ENCODE peak calls at places on chromosomes 7 and 10, in seven cellular contexts. One of them, this sample, is unnamed.

GRCh38 chr7:40483630-40484029 is 348.8 kb downstream of the SUGCT start:
- DNase-seq in body of pancreas: no peak
- DNase-seq in aorta: no peak
- DNase-seq in IMR-90: no peak
- DNase-seq in lower lobe of right lung: no peak
- DNase-seq in uterus: no peak
- DNase-seq in bronchial epithelial cell: no peak
- DNase-seq in this sample: peak; percentile 14

GRCh38 chr10:29757551-29758297 is 123.0 kb upstream of the SVIL start:
- DNase-seq in bronchial epithelial cell: peak; percentile 92
- DNase-seq in body of pancreas: peak; percentile 39
- DNase-seq in lower lobe of right lung: no peak
- DNase-seq in aorta: no peak
- DNase-seq in IMR-90: peak; percentile 68
- DNase-seq in uterus: no peak
- DNase-seq in this sample: peak; percentile 39

GRCh38 chr10:100519321-100520051 is at the start of gene SEC31B:
- DNase-seq in bronchial epithelial cell: no peak
- DNase-seq in body of pancreas: peak; percentile 36
- DNase-seq in lower lobe of right lung: peak; percentile 52
- DNase-seq in aorta: peak; percentile 80
- DNase-seq in uterus: no peak
- DNase-seq in IMR-90: no peak
- DNase-seq in this sample: no peak

GRCh38 chr10:87752571-87752970 is 65.5 kb downstream of the ATAD1 start:
- DNase-seq in body of pancreas: no peak
- DNase-seq in bronchial epithelial cell: peak; percentile 89
- DNase-seq in lower lobe of right lung: no peak
- DNase-seq in aorta: no peak
- DNase-seq in IMR-90: peak; percentile 80
- DNase-seq in uterus: no peak
- DNase-seq in this sample: peak; percentile 78

GRCh38 chr7:21193895-21194294 is 234.0 kb upstream of the SP4 start:
- DNase-seq in lower lobe of right lung: no peak
- DNase-seq in body of pancreas: no peak
- DNase-seq in aorta: no peak
- DNase-seq in IMR-90: no peak
- DNase-seq in uterus: no peak
- DNase-seq in bronchial epithelial cell: no peak
- DNase-seq in this sample: no peak

GRCh38 chr7:66790725-66791124 is 50.2 kb downstream of the RABGEF1 start:
- DNase-seq in bronchial epithelial cell: no peak
- DNase-seq in IMR-90: no peak
- DNase-seq in uterus: no peak
- DNase-seq in lower lobe of right lung: no peak
- DNase-seq in aorta: no peak
- DNase-seq in body of pancreas: no peak
- DNase-seq in this sample: no peak

GRCh38 chr7:113891828-113892227 is 27.0 kb downstream of the PPP1R3A start:
- DNase-seq in bronchial epithelial cell: peak; percentile 97
- DNase-seq in IMR-90: peak; percentile 56
- DNase-seq in uterus: no peak
- DNase-seq in body of pancreas: no peak
- DNase-seq in lower lobe of right lung: no peak
- DNase-seq in aorta: no peak
- DNase-seq in this sample: peak; percentile 67

GRCh38 chr7:74009719-74010118 is 18.3 kb upstream of the ELN start:
- DNase-seq in uterus: no peak
- DNase-seq in body of pancreas: no peak
- DNase-seq in lower lobe of right lung: no peak
- DNase-seq in bronchial epithelial cell: no peak
- DNase-seq in IMR-90: no peak
- DNase-seq in aorta: no peak
- DNase-seq in this sample: no peak

GRCh38 chr7:3260425-3260762 is 40.7 kb upstream of the SDK1 start:
- DNase-seq in aorta: no peak
- DNase-seq in uterus: peak; percentile 22
- DNase-seq in bronchial epithelial cell: no peak
- DNase-seq in lower lobe of right lung: no peak
- DNase-seq in IMR-90: peak; percentile 41
- DNase-seq in body of pancreas: no peak
- DNase-seq in this sample: peak; percentile 79

GRCh38 chr7:73520673-73521635 is 1.1 kb downstream of the BAZ1B start:
- DNase-seq in aorta: no peak
- DNase-seq in IMR-90: peak; percentile 30
- DNase-seq in bronchial epithelial cell: peak; percentile 22
- DNase-seq in uterus: no peak
- DNase-seq in body of pancreas: no peak
- DNase-seq in lower lobe of right lung: peak; percentile 42
- DNase-seq in this sample: peak; percentile 21

GRCh38 chr10:125057158-125058001 is 103.0 kb downstream of the CTBP2 start:
- DNase-seq in aorta: peak; percentile 81
- DNase-seq in uterus: peak; percentile 85
- DNase-seq in body of pancreas: no peak
- DNase-seq in lower lobe of right lung: no peak
- DNase-seq in bronchial epithelial cell: peak; percentile 33
- DNase-seq in IMR-90: peak; percentile 99
- DNase-seq in this sample: peak; percentile 94

GRCh38 chr10:5813341-5814109 is at the start of gene GDI2:
- DNase-seq in IMR-90: peak; percentile 95
- DNase-seq in bronchial epithelial cell: peak; percentile 85
- DNase-seq in uterus: peak; percentile 97
- DNase-seq in body of pancreas: peak; percentile 96
- DNase-seq in lower lobe of right lung: peak; percentile 96
- DNase-seq in aorta: peak; percentile 98
- DNase-seq in this sample: peak; percentile 93

GRCh38 chr7:6273380-6273837 is 985 bp upstream of the CYTH3 start:
- DNase-seq in bronchial epithelial cell: no peak
- DNase-seq in uterus: peak; percentile 40
- DNase-seq in aorta: peak; percentile 35
- DNase-seq in lower lobe of right lung: no peak
- DNase-seq in body of pancreas: peak; percentile 53
- DNase-seq in IMR-90: no peak
- DNase-seq in this sample: no peak

GRCh38 chr7:41889472-41889871 is 186.6 kb upstream of the INHBA start:
- DNase-seq in IMR-90: no peak
- DNase-seq in lower lobe of right lung: no peak
- DNase-seq in aorta: no peak
- DNase-seq in body of pancreas: no peak
- DNase-seq in bronchial epithelial cell: no peak
- DNase-seq in uterus: no peak
- DNase-seq in this sample: no peak

GRCh38 chr10:125687507-125688185 is 4.7 kb upstream of the TEX36 start:
- DNase-seq in lower lobe of right lung: no peak
- DNase-seq in body of pancreas: no peak
- DNase-seq in bronchial epithelial cell: peak; percentile 88
- DNase-seq in uterus: no peak
- DNase-seq in IMR-90: no peak
- DNase-seq in aorta: no peak
- DNase-seq in this sample: no peak

GRCh38 chr7:101564778-101565211 is 64.3 kb downstream of the MYL10 start:
- DNase-seq in uterus: no peak
- DNase-seq in aorta: no peak
- DNase-seq in IMR-90: no peak
- DNase-seq in lower lobe of right lung: no peak
- DNase-seq in bronchial epithelial cell: peak; percentile 33
- DNase-seq in body of pancreas: no peak
- DNase-seq in this sample: no peak

GRCh38 chr10:121753726-121754476 is 155.7 kb upstream of the FGFR2 start:
- DNase-seq in lower lobe of right lung: no peak
- DNase-seq in body of pancreas: no peak
- DNase-seq in uterus: no peak
- DNase-seq in IMR-90: peak; percentile 87
- DNase-seq in bronchial epithelial cell: peak; percentile 98
- DNase-seq in aorta: no peak
- DNase-seq in this sample: peak; percentile 67

GRCh38 chr7:38257350-38257677 is 16.1 kb downstream of the TARP start:
- DNase-seq in IMR-90: no peak
- DNase-seq in uterus: no peak
- DNase-seq in aorta: no peak
- DNase-seq in bronchial epithelial cell: no peak
- DNase-seq in body of pancreas: no peak
- DNase-seq in lower lobe of right lung: no peak
- DNase-seq in this sample: no peak

GRCh38 chr10:21694646-21695045 is 160.6 kb downstream of the MLLT10 start:
- DNase-seq in aorta: no peak
- DNase-seq in IMR-90: peak; percentile 56
- DNase-seq in uterus: no peak
- DNase-seq in bronchial epithelial cell: no peak
- DNase-seq in body of pancreas: no peak
- DNase-seq in lower lobe of right lung: no peak
- DNase-seq in this sample: peak; percentile 69

GRCh38 chr10:127254276-127254675 is 57.9 kb upstream of the INSYN2A start:
- DNase-seq in bronchial epithelial cell: no peak
- DNase-seq in IMR-90: no peak
- DNase-seq in body of pancreas: no peak
- DNase-seq in lower lobe of right lung: no peak
- DNase-seq in uterus: no peak
- DNase-seq in aorta: no peak
- DNase-seq in this sample: no peak

GRCh38 chr10:80870282-80870681 is 332.6 kb downstream of the SH2D4B start:
- DNase-seq in bronchial epithelial cell: no peak
- DNase-seq in lower lobe of right lung: no peak
- DNase-seq in body of pancreas: no peak
- DNase-seq in IMR-90: no peak
- DNase-seq in aorta: no peak
- DNase-seq in uterus: no peak
- DNase-seq in this sample: no peak

GRCh38 chr7:155227788-155228458 is 69.8 kb upstream of the INSIG1 start:
- DNase-seq in bronchial epithelial cell: no peak
- DNase-seq in aorta: peak; percentile 53
- DNase-seq in IMR-90: no peak
- DNase-seq in lower lobe of right lung: no peak
- DNase-seq in body of pancreas: no peak
- DNase-seq in uterus: no peak
- DNase-seq in this sample: no peak

GRCh38 chr7:50436133-50436802 is 13.9 kb downstream of the FIGNL1 start:
- DNase-seq in aorta: no peak
- DNase-seq in lower lobe of right lung: no peak
- DNase-seq in body of pancreas: no peak
- DNase-seq in IMR-90: peak; percentile 82
- DNase-seq in bronchial epithelial cell: peak; percentile 83
- DNase-seq in uterus: no peak
- DNase-seq in this sample: peak; percentile 74

DNA sequence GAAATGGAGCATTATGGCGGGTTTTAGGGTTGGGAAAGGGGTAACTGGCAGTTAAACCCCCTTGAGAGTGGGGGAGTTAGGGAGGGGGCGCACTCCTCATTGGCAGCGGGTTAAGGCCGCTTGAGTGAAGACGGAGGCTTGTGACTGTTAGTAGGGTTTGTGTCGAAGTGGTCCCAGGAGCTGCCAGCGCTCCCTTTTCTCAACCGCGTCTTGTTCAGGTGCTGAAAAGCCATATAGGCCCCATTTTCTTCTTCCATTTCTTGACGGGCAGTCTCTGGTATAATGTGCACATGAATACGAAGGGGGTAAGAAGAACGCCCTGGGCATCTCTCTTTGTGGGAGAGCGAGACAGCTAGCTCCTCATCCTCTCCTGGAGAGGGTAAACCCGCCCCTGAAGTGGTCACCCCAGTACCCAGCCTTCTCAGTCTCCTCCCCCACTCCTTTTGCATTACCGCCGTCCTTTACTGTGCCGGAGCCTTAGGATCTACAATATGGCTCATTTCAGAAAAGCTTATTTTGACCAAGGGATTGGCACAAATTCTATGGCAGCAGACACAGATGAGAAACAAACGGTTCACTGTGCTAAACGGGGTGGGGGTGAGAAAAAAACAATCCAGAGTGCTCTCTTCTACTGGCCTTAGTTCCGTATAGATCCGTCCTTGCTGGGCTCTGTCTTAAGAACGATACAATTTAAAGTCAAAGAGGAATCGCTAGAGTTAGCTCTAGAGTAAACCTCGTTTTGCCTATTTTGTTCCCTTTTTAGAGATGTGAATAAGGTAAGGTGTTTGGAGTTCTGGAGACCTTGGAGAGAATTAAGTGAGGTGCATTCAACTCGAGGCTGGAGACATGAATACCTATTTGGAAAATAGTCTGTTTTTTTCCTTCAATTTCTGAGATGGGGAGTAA is 973 bp downstream of the KMT2E start:
- DNase-seq in lower lobe of right lung: no peak
- DNase-seq in bronchial epithelial cell: peak; percentile 58
- DNase-seq in body of pancreas: peak; percentile 41
- DNase-seq in IMR-90: peak; percentile 34
- DNase-seq in aorta: no peak
- DNase-seq in uterus: peak; percentile 46
- DNase-seq in this sample: peak; percentile 42
- H3K27me3 ChIP-seq in lower lobe of right lung: no peaks in the 10 kb centered on the region
- H3K27me3 ChIP-seq in bronchial epithelial cell: no peaks in the 10 kb centered on the region
- H3K27me3 ChIP-seq in body of pancreas: no peaks in the 10 kb centered on the region
- H3K27me3 ChIP-seq in IMR-90: no peaks in the 10 kb centered on the region
- H3K27me3 ChIP-seq in aorta: no peaks in the 10 kb centered on the region
- H3K27me3 ChIP-seq in uterus: no peaks in the 10 kb centered on the region
- H3K27me3 ChIP-seq in this sample: no peaks in the 10 kb centered on the region

GRCh38 chr10:43336641-43337318 is 34.7 kb upstream of the FXYD4 start:
- DNase-seq in IMR-90: no peak
- DNase-seq in uterus: no peak
- DNase-seq in aorta: no peak
- DNase-seq in body of pancreas: no peak
- DNase-seq in bronchial epithelial cell: peak; percentile 42
- DNase-seq in lower lobe of right lung: no peak
- DNase-seq in this sample: no peak
- H3K27me3 ChIP-seq in IMR-90: peaks cover 21% of the 10 kb centered on the region
- H3K27me3 ChIP-seq in uterus: no peaks in the 10 kb centered on the region
- H3K27me3 ChIP-seq in aorta: peaks cover 3% of the 10 kb centered on the region
- H3K27me3 ChIP-seq in body of pancreas: no peaks in the 10 kb centered on the region
- H3K27me3 ChIP-seq in bronchial epithelial cell: no peaks in the 10 kb centered on the region
- H3K27me3 ChIP-seq in lower lobe of right lung: no peaks in the 10 kb centered on the region
- H3K27me3 ChIP-seq in this sample: no peaks in the 10 kb centered on the region

GRCh38 chr7:150746931-150747330 is 9.7 kb downstream of the GIMAP5 start:
- DNase-seq in IMR-90: no peak
- DNase-seq in aorta: no peak
- DNase-seq in bronchial epithelial cell: no peak
- DNase-seq in body of pancreas: no peak
- DNase-seq in uterus: no peak
- DNase-seq in lower lobe of right lung: no peak
- DNase-seq in this sample: no peak
- H3K27me3 ChIP-seq in IMR-90: no peaks in the 10 kb centered on the region
- H3K27me3 ChIP-seq in aorta: no peaks in the 10 kb centered on the region
- H3K27me3 ChIP-seq in bronchial epithelial cell: no peaks in the 10 kb centered on the region
- H3K27me3 ChIP-seq in body of pancreas: no peaks in the 10 kb centered on the region
- H3K27me3 ChIP-seq in uterus: no peaks in the 10 kb centered on the region
- H3K27me3 ChIP-seq in lower lobe of right lung: no peaks in the 10 kb centered on the region
- H3K27me3 ChIP-seq in this sample: no peaks in the 10 kb centered on the region

DNA sequence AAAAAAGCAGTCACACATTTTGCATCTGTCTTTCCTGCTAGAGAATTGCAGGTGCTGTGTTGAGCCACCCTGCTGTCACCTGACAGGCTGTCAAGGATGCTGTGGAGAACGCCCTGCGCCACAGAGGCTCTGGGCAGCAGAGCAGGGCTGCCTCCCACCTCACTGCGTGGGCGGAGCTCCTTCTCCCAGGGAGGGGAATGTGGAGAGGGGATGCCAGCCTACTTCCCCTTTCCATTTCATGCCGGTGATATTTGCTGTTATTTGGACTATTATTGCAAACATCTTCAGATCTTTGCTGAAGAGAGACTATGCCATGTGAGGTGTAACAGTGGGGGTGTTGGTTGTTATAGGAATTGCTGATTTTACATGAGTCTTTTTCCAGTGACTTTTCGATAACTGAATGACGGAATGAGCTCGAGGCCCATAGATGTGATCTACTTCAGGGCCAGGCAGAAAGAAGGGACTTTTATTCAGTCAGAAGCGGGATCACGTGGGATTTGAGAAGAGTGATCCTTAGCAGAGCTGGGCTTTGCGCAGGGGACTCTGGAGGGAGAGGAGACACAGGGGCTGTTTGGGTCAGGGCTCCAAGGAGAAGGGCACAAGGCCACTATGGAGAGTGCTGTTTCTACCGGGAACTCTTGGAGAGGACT is 13.6 kb upstream of the PRKAG2 start:
- DNase-seq in lower lobe of right lung: peak; percentile 49
- DNase-seq in aorta: peak; percentile 64
- DNase-seq in body of pancreas: no peak
- DNase-seq in bronchial epithelial cell: no peak
- DNase-seq in IMR-90: no peak
- DNase-seq in uterus: no peak
- DNase-seq in this sample: no peak
- H3K27me3 ChIP-seq in lower lobe of right lung: peaks cover 6% of the 10 kb centered on the region
- H3K27me3 ChIP-seq in aorta: no peaks in the 10 kb centered on the region
- H3K27me3 ChIP-seq in body of pancreas: no peaks in the 10 kb centered on the region
- H3K27me3 ChIP-seq in bronchial epithelial cell: peaks cover 4% of the 10 kb centered on the region
- H3K27me3 ChIP-seq in IMR-90: peaks cover 48% of the 10 kb centered on the region
- H3K27me3 ChIP-seq in uterus: no peaks in the 10 kb centered on the region
- H3K27me3 ChIP-seq in this sample: peaks cover 6% of the 10 kb centered on the region